ENCODE peak calls at places on chromosomes 16 and 17, in eight cellular contexts. N is mammary epithelial cell; P is NAMALWA; W is activated gamma-delta T cell treated with anti-CD3 and anti-CD28 coated beads, Interleukin-2, amount 50 U/mL, for 16 hours; L is endothelial cell; S is left colon; V is NCI-H69; O is dorsolateral prefrontal cortex. Q is an unnamed sample.

GRCh38 chr16:2838928-2839327 is 8.8 kb downstream of the ZG16B start:
- DNase-seq in N (peak), P (peak), W (peak), L (peak), S (peak), V (peak), O (peak), Q (peak)

GRCh38 chr16:10839271-10839661 is 20.7 kb upstream of the TVP23A start:
- DNase-seq in N (no peak), P (no peak), W (no peak), L (no peak), S (no peak), V (peak), O (no peak), Q (no peak)

GRCh38 chr16:31118223-31119155 is 1.0 kb downstream of the KAT8 start:
- DNase-seq in N (peak), P (no peak), W (no peak), L (no peak), S (no peak), V (no peak), O (no peak), Q (no peak)

GRCh38 chr17:52170963-52171572 is 12.6 kb upstream of the CA10 start:
- DNase-seq in N (peak), P (peak), W (no peak), L (peak), S (peak), V (peak), O (no peak), Q (peak)

GRCh38 chr17:40331743-40332641 is 23.0 kb downstream of the RARA start:
- DNase-seq in N (no peak), P (no peak), W (no peak), L (no peak), S (peak), V (no peak), O (no peak), Q (peak)

GRCh38 chr16:2765462-2766404 is 11.3 kb downstream of the ELOB start:
- DNase-seq in N (no peak), P (no peak), W (no peak), L (no peak), S (no peak), V (no peak), O (no peak), Q (no peak)

GRCh38 chr17:75130632-75131277 is 787 bp downstream of the NT5C start:
- DNase-seq in N (peak), P (peak), W (no peak), L (peak), S (peak), V (peak), O (no peak), Q (peak)

GRCh38 chr16:1535391-1536291 is 2.2 kb downstream of the TMEM204 start:
- DNase-seq in N (no peak), P (no peak), W (no peak), L (no peak), S (no peak), V (no peak), O (no peak), Q (no peak)

GRCh38 chr17:82931696-82932060 is 91.9 kb upstream of the ZNF750 start:
- DNase-seq in N (peak), P (no peak), W (no peak), L (no peak), S (peak), V (no peak), O (peak), Q (no peak)

GRCh38 chr17:74211141-74211928 is 2.0 kb upstream of the TTYH2 start:
- DNase-seq in N (no peak), P (no peak), W (no peak), L (no peak), S (no peak), V (no peak), O (no peak), Q (no peak)

GRCh38 chr16:55499951-55500350 is 8.9 kb upstream of the LPCAT2 start:
- DNase-seq in N (peak), P (no peak), W (no peak), L (peak), S (no peak), V (no peak), O (no peak), Q (peak)

GRCh38 chr17:63700528-63701441 is 860 bp upstream of the LIMD2 start:
- DNase-seq in N (no peak), P (peak), W (no peak), L (peak), S (peak), V (peak), O (peak), Q (no peak)

GRCh38 chr16:1430759-1431496 is at the start of gene PERCC1:
- DNase-seq in N (no peak), P (peak), W (no peak), L (no peak), S (no peak), V (peak), O (no peak), Q (no peak)